ENCODE peak calls at places on chromosomes 5 and 9, in nine cellular contexts. X is caudate nucleus; Z is NCI-H1105; O is activated CD4-positive, alpha-beta memory T cell treated with anti-CD3 and anti-CD28 coated beads, Interleukin-2, amount 10 ng/mL, durations not matched to agents 7 days and 5 days; E is activated T-cell treated with anti-CD3 and anti-CD28 coated beads for 4 hours; W is cardiac fibroblast; L is cardiac muscle cell; I is anterior cingulate cortex; S is body of pancreas. B is an unnamed sample.

GRCh38 chr9:33467526-33467925 is 6.2 kb downstream of the NOL6 start:
- DNase-seq in X (no peak), Z (no peak), O (no peak), E (no peak), W (no peak), L (no peak), I (no peak), S (no peak), B (no peak)

GRCh38 chr5:55720188-55720703 is 8.1 kb upstream of the SLC38A9 start:
- DNase-seq in X (no peak), Z (no peak), O (no peak), E (no peak), W (no peak), L (no peak), I (no peak), S (no peak), B (no peak)

GRCh38 chr5:133407277-133407632 is 205.1 kb downstream of the FSTL4 start:
- DNase-seq in X (no peak), Z (no peak), O (no peak), E (no peak), W (no peak), L (no peak), I (no peak), S (no peak), B (no peak)

GRCh38 chr5:1209896-1210776 is 8.7 kb downstream of the SLC6A19 start:
- DNase-seq in X (no peak), Z (no peak), O (no peak), E (no peak), W (no peak), L (no peak), I (no peak), S (no peak), B (no peak)

GRCh38 chr5:175288048-175288621 is 155.8 kb downstream of the DRD1 start:
- DNase-seq in X (no peak), Z (no peak), O (no peak), E (no peak), W (peak), L (no peak), I (peak), S (peak), B (peak)

GRCh38 chr9:86948153-86948929 is 1.0 kb upstream of the GAS1 start:
- DNase-seq in X (peak), Z (peak), O (peak), E (peak), W (peak), L (peak), I (peak), S (peak), B (peak)

GRCh38 chr9:107667700-107668099 is 178.1 kb upstream of the KLF4 start:
- DNase-seq in X (no peak), Z (no peak), O (no peak), E (no peak), W (no peak), L (no peak), I (no peak), S (peak), B (no peak)

GRCh38 chr5:61603211-61603908 is 271.3 kb downstream of the ZSWIM6 start:
- DNase-seq in X (peak), Z (no peak), O (no peak), E (no peak), W (no peak), L (no peak), I (peak), S (peak), B (no peak)

GRCh38 chr9:114525505-114525904 is 20.2 kb upstream of the WHRN start:
- DNase-seq in X (no peak), Z (no peak), O (no peak), E (no peak), W (peak), L (no peak), I (no peak), S (no peak), B (no peak)

GRCh38 chr5:158813275-158813674 is 286.4 kb downstream of the EBF1 start:
- DNase-seq in X (no peak), Z (no peak), O (no peak), E (no peak), W (no peak), L (no peak), I (no peak), S (no peak), B (no peak)

GRCh38 chr9:82161876-82162275 is 173.3 kb downstream of the SPATA31D1 start:
- DNase-seq in X (no peak), Z (no peak), O (no peak), E (no peak), W (no peak), L (no peak), I (no peak), S (no peak), B (no peak)

GRCh38 chr5:155091063-155091648 is 77.6 kb downstream of the KIF4B start:
- DNase-seq in X (no peak), Z (no peak), O (no peak), E (no peak), W (no peak), L (no peak), I (no peak), S (no peak), B (no peak)

GRCh38 chr5:159762921-159763320 is 153.4 kb upstream of the ADRA1B start:
- DNase-seq in X (no peak), Z (no peak), O (no peak), E (no peak), W (no peak), L (no peak), I (no peak), S (no peak), B (no peak)

GRCh38 chr9:96453625-96454024 is 3.7 kb downstream of the HABP4 start:
- DNase-seq in X (peak), Z (no peak), O (no peak), E (no peak), W (peak), L (peak), I (peak), S (peak), B (no peak)

GRCh38 chr9:83933804-83934203 is 12.6 kb upstream of the KIF27 start:
- DNase-seq in X (no peak), Z (no peak), O (no peak), E (no peak), W (peak), L (no peak), I (no peak), S (no peak), B (no peak)

GRCh38 chr5:88734191-88734640 is 148.8 kb downstream of the MEF2C start:
- DNase-seq in X (no peak), Z (no peak), O (no peak), E (no peak), W (peak), L (no peak), I (no peak), S (no peak), B (no peak)

GRCh38 chr9:73577867-73578266 is 426.2 kb downstream of the ANXA1 start:
- DNase-seq in X (peak), Z (peak), O (no peak), E (no peak), W (no peak), L (peak), I (no peak), S (no peak), B (no peak)

GRCh38 chr9:5025416-5025815 is 40.3 kb downstream of the JAK2 start:
- DNase-seq in X (no peak), Z (no peak), O (no peak), E (no peak), W (peak), L (no peak), I (no peak), S (no peak), B (no peak)

GRCh38 chr9:29968831-29969230 is 2395.6 kb upstream of the C9orf72 start:
- DNase-seq in X (no peak), Z (no peak), O (no peak), E (no peak), W (no peak), L (no peak), I (no peak), S (no peak), B (no peak)

GRCh38 chr5:38651806-38652205 is 95.4 kb upstream of the LIFR start:
- DNase-seq in X (no peak), Z (no peak), O (no peak), E (no peak), W (no peak), L (no peak), I (no peak), S (no peak), B (no peak)

GRCh38 chr5:137470111-137470920 is 28.8 kb downstream of the SPOCK1 start:
- DNase-seq in X (peak), Z (no peak), O (no peak), E (no peak), W (peak), L (no peak), I (no peak), S (peak), B (no peak)

B was measured in dorsolateral prefrontal cortex.